ENCODE peak calls at places on chromosomes 13 and 19, in eight cellular contexts. S is activated effector memory CD4-positive, alpha-beta T cell treated with Interleukin-2 at 50 U/mL for 16 hours; P is NCI-H1092; Q is activated CD4-positive, alpha-beta T cell treated with anti-CD3 and anti-CD28 coated beads, Interleukin-2, amount 50 U/mL, for 48 hours; F is epithelial cell of proximal tubule; G is activated T-cell treated with anti-CD3 and anti-CD28 coated beads, Interleukin-2, amount 50 U/mL, for 72 hours; Y is EL; C is kidney glomerular epithelial cell. K is an unnamed sample.

GRCh38 chr13:50037788-50038187 is 22.5 kb downstream of the KCNRG start:
- DNase-seq in S (no peak), P (no peak), Q (no peak), F (no peak), G (no peak), Y (no peak), C (no peak), K (no peak)

GRCh38 chr19:36115453-36116343 is at the start of gene TBCB:
- DNase-seq in S (peak), P (peak), Q (peak), F (no peak), G (peak), Y (no peak), C (peak), K (no peak)

GRCh38 chr13:58254961-58255360 is 623.4 kb downstream of the PCDH17 start:
- DNase-seq in S (no peak), P (no peak), Q (no peak), F (no peak), G (no peak), Y (no peak), C (no peak), K (no peak)

GRCh38 chr13:48412100-48412556 is 785 bp downstream of the LPAR6 start:
- DNase-seq in S (no peak), P (no peak), Q (no peak), F (no peak), G (no peak), Y (peak), C (no peak), K (no peak)

GRCh38 chr13:21675095-21676007 is 4.5 kb downstream of the FGF9 start:
- DNase-seq in S (no peak), P (peak), Q (peak), F (no peak), G (peak), Y (no peak), C (peak), K (no peak)

GRCh38 chr19:45117167-45117594 is 24.2 kb downstream of the PPP1R37 start:
- DNase-seq in S (no peak), P (no peak), Q (peak), F (no peak), G (peak), Y (no peak), C (no peak), K (no peak)

GRCh38 chr13:51357928-51358595 is 18.6 kb downstream of the SERPINE3 start:
- DNase-seq in S (no peak), P (no peak), Q (no peak), F (no peak), G (no peak), Y (no peak), C (no peak), K (no peak)

GRCh38 chr13:111614009-111614408 is 293.6 kb downstream of the TEX29 start:
- DNase-seq in S (no peak), P (no peak), Q (no peak), F (no peak), G (no peak), Y (no peak), C (no peak), K (peak)

GRCh38 chr19:17557461-17557860 is 2.0 kb downstream of the COLGALT1 start:
- DNase-seq in S (no peak), P (no peak), Q (no peak), F (no peak), G (no peak), Y (no peak), C (no peak), K (no peak)

GRCh38 chr19:32012886-32013635 is 332.3 kb upstream of the ZNF507 start:
- DNase-seq in S (no peak), P (no peak), Q (no peak), F (no peak), G (no peak), Y (no peak), C (no peak), K (no peak)

GRCh38 chr13:20658451-20658850 is 45.0 kb upstream of the IL17D start:
- DNase-seq in S (no peak), P (no peak), Q (no peak), F (no peak), G (no peak), Y (peak), C (no peak), K (no peak)

GRCh38 chr19:49327878-49328544 is 3.0 kb upstream of the SLC6A16 start:
- DNase-seq in S (peak), P (no peak), Q (peak), F (no peak), G (peak), Y (peak), C (no peak), K (peak)

GRCh38 chr19:29337029-29337428 is 124.1 kb upstream of the UQCRFS1 start:
- DNase-seq in S (no peak), P (no peak), Q (no peak), F (no peak), G (no peak), Y (no peak), C (no peak), K (no peak)

GRCh38 chr13:25771208-25771607 is 280.6 kb downstream of the SHISA2 start:
- DNase-seq in S (no peak), P (no peak), Q (no peak), F (no peak), G (no peak), Y (peak), C (no peak), K (no peak)

GRCh38 chr19:46697142-46697960 is 19.6 kb downstream of the PRKD2 start:
- DNase-seq in S (no peak), P (no peak), Q (peak), F (no peak), G (peak), Y (peak), C (no peak), K (peak)

GRCh38 chr13:24006520-24007248 is 109.4 kb upstream of the C1QTNF9B start:
- DNase-seq in S (no peak), P (no peak), Q (no peak), F (no peak), G (no peak), Y (no peak), C (no peak), K (no peak)

GRCh38 chr19:18211683-18212082 is 7.8 kb upstream of the RAB3A start:
- DNase-seq in S (no peak), P (no peak), Q (no peak), F (no peak), G (no peak), Y (no peak), C (no peak), K (no peak)

GRCh38 chr19:32322541-32322940 is 22.9 kb upstream of the ZNF507 start:
- DNase-seq in S (no peak), P (no peak), Q (no peak), F (no peak), G (no peak), Y (no peak), C (no peak), K (no peak)

GRCh38 chr19:19514881-19515763 is at the start of gene TSSK6:
- DNase-seq in S (no peak), P (no peak), Q (no peak), F (no peak), G (no peak), Y (no peak), C (no peak), K (no peak)

GRCh38 chr19:13796301-13797057 is 1.2 kb downstream of the ZSWIM4 start:
- DNase-seq in S (no peak), P (no peak), Q (no peak), F (peak), G (no peak), Y (peak), C (peak), K (no peak)

GRCh38 chr13:95354680-95355487 is 53.6 kb upstream of the ABCC4 start:
- DNase-seq in S (no peak), P (no peak), Q (no peak), F (no peak), G (no peak), Y (no peak), C (no peak), K (peak)

GRCh38 chr13:101718496-101718895 is 266.0 kb downstream of the ITGBL1 start:
- DNase-seq in S (no peak), P (no peak), Q (no peak), F (no peak), G (no peak), Y (no peak), C (no peak), K (no peak)

GRCh38 chr13:84870190-84870589 is 929.0 kb downstream of the SLITRK6 start:
- DNase-seq in S (no peak), P (no peak), Q (no peak), F (no peak), G (no peak), Y (peak), C (no peak), K (no peak)

GRCh38 chr13:98880673-98881072 is 97.2 kb downstream of the DOCK9 start:
- DNase-seq in S (no peak), P (no peak), Q (no peak), F (no peak), G (no peak), Y (no peak), C (peak), K (no peak)

GRCh38 chr19:11699931-11700794 is 38.6 kb downstream of the ZNF823 start:
- DNase-seq in S (no peak), P (no peak), Q (no peak), F (no peak), G (no peak), Y (peak), C (no peak), K (no peak)

GRCh38 chr19:45881909-45882528 is 3.9 kb downstream of the IRF2BP1 start:
- DNase-seq in S (no peak), P (no peak), Q (no peak), F (no peak), G (no peak), Y (no peak), C (no peak), K (peak)

GRCh38 chr13:75324413-75324940 is 157.5 kb downstream of the TBC1D4 start:
- DNase-seq in S (no peak), P (no peak), Q (no peak), F (no peak), G (no peak), Y (no peak), C (no peak), K (no peak)

GRCh38 chr19:6527893-6528543 is 2.8 kb upstream of the TNFSF9 start:
- DNase-seq in S (no peak), P (no peak), Q (no peak), F (no peak), G (no peak), Y (no peak), C (no peak), K (no peak)

GRCh38 chr13:30026093-30026492 is 175.7 kb upstream of the UBL3 start:
- DNase-seq in S (no peak), P (no peak), Q (no peak), F (no peak), G (no peak), Y (peak), C (peak), K (no peak)

K was measured in left lobe of liver.